ENCODE peak calls at places on chromosomes 12 and 14, in nine cellular contexts. V is stomach, N is HCT116, I is testis, J is cardiac muscle cell, P is fibroblast of lung, Y is psoas muscle, W is left lung, T is PC-3. Z is an unnamed sample. For H3K27me3, the result is how much of the 10 kb centered on the place peaks cover.

GRCh38 chr12:64895541-64895940 is 71.1 kb downstream of the TBC1D30 start:
- DNase-seq in T (peak), J (peak), V (no peak), P (peak), Y (no peak), W (no peak), I (no peak), N (no peak), Z (peak)

GRCh38 chr12:2566161-2566560 is 228.6 kb upstream of the FKBP4 start:
- DNase-seq in J (no peak), T (no peak), I (no peak), V (no peak), N (no peak), P (no peak), W (no peak), Y (no peak), Z (no peak)

GRCh38 chr12:78863482-78864427 is 819 bp upstream of the SYT1 start:
- DNase-seq in N (no peak), V (no peak), T (peak), P (peak), Y (peak), W (peak), J (peak), I (peak), Z (peak)

GRCh38 chr12:123232472-123232806 is 502 bp downstream of the MPHOSPH9 start:
- DNase-seq in W (no peak), N (peak), V (no peak), Y (no peak), P (no peak), T (no peak), J (no peak), I (no peak), Z (no peak)

GRCh38 chr14:52043690-52044089 is 25.2 kb downstream of the NID2 start:
- DNase-seq in V (peak), I (peak), J (peak), T (peak), N (peak), P (no peak), W (no peak), Y (no peak), Z (no peak)

GRCh38 chr12:115185529-115185928 is 501.6 kb upstream of the TBX3 start:
- DNase-seq in T (no peak), V (no peak), Y (peak), N (no peak), W (no peak), I (no peak), J (peak), P (peak), Z (peak)

GRCh38 chr12:115320967-115321366 is 637.0 kb upstream of the TBX3 start:
- DNase-seq in Y (peak), I (no peak), N (no peak), J (peak), W (no peak), P (no peak), T (no peak), V (no peak), Z (no peak)

GRCh38 chr14:73977896-73978295 is 27.8 kb downstream of the COQ6 start:
- DNase-seq in P (peak), V (no peak), J (no peak), T (peak), I (no peak), W (no peak), N (no peak), Y (no peak), Z (peak)

GRCh38 chr14:51650721-51651387 is 856 bp upstream of the FRMD6 start:
- DNase-seq in T (peak), W (peak), J (no peak), N (no peak), P (no peak), Y (peak), I (peak), V (no peak), Z (no peak)

GRCh38 chr14:92204792-92205191 is 83.0 kb downstream of the CPSF2 start:
- DNase-seq in I (no peak), J (no peak), V (no peak), Y (no peak), P (no peak), T (no peak), W (no peak), N (no peak), Z (no peak)

GRCh38 chr14:92198804-92199203 is 77.0 kb downstream of the CPSF2 start:
- DNase-seq in N (no peak), J (no peak), I (no peak), V (no peak), Y (no peak), T (no peak), W (no peak), P (no peak), Z (no peak)

GRCh38 chr14:92199763-92200162 is 78.0 kb downstream of the CPSF2 start:
- DNase-seq in I (no peak), J (no peak), N (no peak), T (no peak), Y (no peak), V (no peak), P (no peak), W (no peak), Z (no peak)
- TF ChIP-seq CTCF in I (no peak), J (no peak), N (no peak), T (no peak), Y (no peak), V (no peak), P (no peak), W (no peak), Z (no peak)

GRCh38 chr12:120368789-120369475 is at the start of gene MSI1:
- DNase-seq in Y (no peak), J (no peak), T (no peak), N (no peak), P (no peak), I (no peak), V (no peak), W (no peak), Z (no peak)

GRCh38 chr12:120369476-120370342 is 745 bp upstream of the MSI1 start:
- DNase-seq in V (no peak), P (no peak), Y (no peak), N (no peak), T (no peak), W (no peak), I (no peak), J (no peak), Z (no peak)

GRCh38 chr12:120367252-120367923 is 1.6 kb downstream of the MSI1 start:
- DNase-seq in Y (no peak), N (no peak), T (no peak), V (no peak), J (no peak), W (no peak), P (peak), I (no peak), Z (no peak)

GRCh38 chr12:120366884-120367251 is 2.1 kb downstream of the MSI1 start:
- DNase-seq in T (no peak), P (no peak), V (no peak), I (no peak), J (no peak), W (no peak), Y (no peak), N (no peak), Z (no peak)

DNA sequence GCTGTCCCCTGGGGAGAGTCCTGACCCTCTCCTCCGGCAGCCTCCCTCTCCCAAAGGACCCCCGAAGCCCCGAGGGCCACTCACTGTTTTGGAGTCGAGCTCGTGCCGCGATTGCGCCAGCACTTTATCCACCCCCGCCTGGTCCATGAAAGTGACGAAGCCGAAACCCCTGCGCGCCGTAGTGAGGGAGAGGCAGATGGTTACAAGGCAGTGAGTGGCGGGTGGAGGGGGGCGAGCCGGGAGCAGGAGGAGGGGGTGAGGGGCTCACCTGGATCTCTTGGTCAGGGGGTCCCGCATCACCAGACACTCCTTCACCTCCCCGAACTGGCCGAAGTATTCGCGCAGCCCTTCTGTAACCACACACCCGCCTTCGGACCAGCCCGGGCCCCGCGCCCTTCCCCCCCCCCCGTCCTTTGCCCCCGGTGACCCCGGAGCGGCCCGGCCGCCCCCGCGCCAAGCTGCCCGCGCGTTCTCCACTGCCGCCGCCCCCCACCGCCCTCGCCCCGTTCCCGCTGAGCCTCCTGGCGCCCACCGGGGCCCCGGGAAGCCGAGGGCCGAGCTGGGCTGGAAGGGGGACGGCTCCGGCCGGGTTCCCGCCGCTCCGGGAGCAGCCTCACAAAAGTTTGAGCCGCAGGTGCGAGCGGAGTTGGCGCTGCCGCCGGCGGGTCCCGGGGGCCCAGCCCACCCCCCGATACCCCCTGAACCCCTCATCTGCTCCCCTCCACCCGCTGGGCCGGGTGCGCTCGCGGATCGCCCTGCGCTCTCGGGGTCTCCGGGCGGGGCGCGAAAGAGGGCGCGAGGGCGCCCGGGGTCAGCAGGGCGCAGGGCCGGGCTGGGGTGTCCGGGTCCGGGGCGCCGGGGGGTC is 808 bp downstream of the MSI1 start:
- DNase-seq in T (no peak), Y (peak), J (no peak), V (no peak), N (no peak), W (no peak), I (no peak), P (peak), Z (no peak)
- H3K27me3 ChIP-seq in T (half or more), Y (under half), J (under half), V (under half), N (under half), W (under half), I (under half), P (under half), Z (under half)

GRCh38 chr12:109998904-109999648 is at the start of gene ANKRD13A:
- DNase-seq in W (peak), J (peak), T (peak), Y (peak), N (peak), I (peak), P (peak), V (peak), Z (peak)

GRCh38 chr12:110002691-110003515 is 3.7 kb downstream of the ANKRD13A start:
- DNase-seq in J (no peak), P (peak), V (no peak), W (no peak), N (no peak), I (no peak), Y (no peak), T (peak), Z (peak)

GRCh38 chr12:109999983-110000505 is 814 bp downstream of the ANKRD13A start:
- DNase-seq in P (peak), V (peak), I (peak), W (peak), J (peak), Y (no peak), T (peak), N (no peak), Z (peak)

GRCh38 chr12:109999649-109999971 is 380 bp downstream of the ANKRD13A start:
- DNase-seq in P (no peak), W (peak), N (no peak), I (no peak), V (no peak), J (no peak), Y (no peak), T (no peak), Z (no peak)

DNA sequence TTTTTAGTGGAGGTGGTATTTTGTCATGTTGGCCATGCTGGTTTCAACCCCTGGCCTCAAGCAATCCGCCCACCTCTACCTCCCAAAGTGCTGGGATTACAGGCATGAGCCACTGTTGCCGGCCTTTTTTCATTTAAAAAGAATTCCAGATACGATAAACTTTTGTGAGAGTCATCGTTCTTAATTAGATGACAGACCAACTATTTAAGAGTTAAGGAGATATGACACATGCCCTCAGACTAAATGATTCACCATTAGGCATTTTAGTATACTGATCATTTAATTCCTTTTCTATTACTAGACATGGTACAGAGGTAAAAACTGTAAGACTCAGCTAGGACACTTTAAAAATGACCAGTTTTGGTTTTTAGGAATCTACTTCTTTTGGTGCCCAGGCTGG is 2.4 kb downstream of the ANKRD13A start:
- DNase-seq in Y (no peak), V (no peak), N (no peak), W (no peak), T (peak), J (no peak), P (peak), I (no peak), Z (peak)
- TF ChIP-seq CTCF in Y (no peak), V (no peak), N (no peak), W (no peak), T (no peak), J (no peak), P (no peak), I (no peak), Z (no peak)

DNA sequence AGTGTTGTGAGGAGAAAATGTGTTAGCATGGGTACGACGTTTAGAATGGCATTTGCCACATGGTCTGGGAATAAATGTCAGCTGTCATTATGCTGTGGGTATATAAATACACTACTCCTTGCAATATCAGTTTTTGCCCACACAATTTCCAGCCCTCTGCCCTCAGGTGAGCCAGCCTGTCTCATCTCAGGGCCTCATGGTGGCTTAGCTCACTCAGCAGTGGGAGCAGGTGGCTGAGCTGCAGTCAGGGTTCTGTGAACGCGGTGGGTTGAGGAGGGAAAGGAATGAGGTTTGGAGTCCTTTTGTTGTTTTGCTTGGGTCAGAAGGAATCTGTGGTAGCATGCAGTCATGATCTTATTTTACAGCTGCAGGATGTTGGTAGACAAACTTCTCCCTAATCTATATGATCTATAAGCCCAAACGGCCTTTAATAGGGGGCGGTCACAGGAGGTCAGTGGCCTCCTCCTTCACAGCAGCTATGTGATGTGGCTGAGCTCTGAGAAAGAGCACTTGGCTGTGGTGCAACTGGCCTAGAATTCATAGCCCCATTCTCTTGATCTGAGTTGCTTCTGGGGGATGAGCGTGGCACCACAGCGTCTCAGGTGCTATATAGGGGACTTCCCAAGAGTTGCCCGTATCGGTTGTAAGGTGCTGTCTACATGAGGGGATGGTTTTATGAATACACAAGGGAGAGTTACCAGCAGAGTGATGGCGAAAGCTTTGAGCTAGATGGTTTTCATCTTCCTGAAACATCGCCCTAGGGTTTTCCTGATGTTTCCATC is 27.8 kb upstream of the KCNA5 start:
- DNase-seq in Y (no peak), P (no peak), T (no peak), W (no peak), I (no peak), V (no peak), N (no peak), J (no peak), Z (no peak)
- H3K27me3 ChIP-seq in Y (under half), P (under half), T (under half), W (under half), I (under half), V (under half), N (under half), J (under half), Z (under half)

GRCh38 chr12:4958697-4959375 is 49.1 kb downstream of the KCNA1 start:
- DNase-seq in J (no peak), Y (no peak), T (no peak), V (no peak), P (peak), W (no peak), I (no peak), N (no peak), Z (peak)
- TF ChIP-seq CTCF in J (no peak), Y (no peak), T (no peak), V (no peak), P (no peak), W (no peak), I (no peak), N (peak), Z (no peak)

DNA sequence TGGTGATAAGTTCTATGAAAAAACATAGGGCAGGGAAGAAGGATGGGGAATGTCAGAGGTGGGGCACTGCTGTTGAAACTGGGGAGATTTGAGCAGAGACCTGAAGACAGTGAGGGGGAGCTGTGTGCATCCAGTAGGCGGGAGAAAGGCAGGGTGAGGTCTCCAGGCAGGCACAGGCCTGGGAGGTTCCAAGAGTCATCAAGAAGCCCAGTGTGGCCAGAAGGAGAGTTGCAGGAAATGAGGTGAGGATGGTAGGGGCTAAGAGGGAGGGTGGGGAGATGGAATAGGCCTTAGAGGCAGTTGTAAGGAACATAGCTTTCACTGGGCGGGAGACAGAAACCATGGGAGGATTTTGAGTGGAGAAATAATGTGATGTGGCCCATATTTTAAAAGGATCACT is 341.8 kb downstream of the GLT1D1 start:
- DNase-seq in N (no peak), Y (no peak), P (no peak), W (no peak), T (no peak), I (no peak), J (no peak), V (no peak), Z (no peak)
- H3K27me3 ChIP-seq in N (under half), Y (under half), P (under half), W (under half), T (under half), I (under half), J (under half), V (under half), Z (under half)

GRCh38 chr12:54489857-54490256 is 7.7 kb upstream of the NCKAP1L start:
- DNase-seq in P (no peak), W (no peak), Y (no peak), N (no peak), J (no peak), I (no peak), T (no peak), V (no peak), Z (no peak)
- TF ChIP-seq CTCF in P (no peak), W (no peak), Y (no peak), N (no peak), J (no peak), I (no peak), T (no peak), V (no peak), Z (no peak)

DNA sequence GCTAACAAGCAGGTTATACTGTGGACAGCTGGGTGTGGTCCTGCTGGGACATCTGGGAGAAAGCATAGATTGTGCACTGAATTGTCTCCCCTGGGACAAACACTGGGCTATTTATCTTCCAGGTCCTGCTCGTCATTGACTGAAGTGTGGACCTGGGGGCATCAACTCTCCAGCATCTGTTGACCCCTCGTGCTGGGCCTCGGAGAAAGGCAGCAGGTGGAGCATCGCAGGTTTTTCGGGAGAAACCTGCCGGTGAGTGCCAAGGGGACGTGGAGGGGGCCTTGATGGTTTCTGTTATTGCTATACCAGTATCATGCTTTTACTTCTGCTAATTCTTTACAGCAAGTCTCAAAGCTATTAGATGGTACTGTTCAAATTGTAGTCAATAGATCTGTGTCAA is 81.3 kb downstream of the CPSF2 start:
- DNase-seq in J (no peak), P (no peak), Y (no peak), I (no peak), T (no peak), N (no peak), V (no peak), W (no peak), Z (no peak)
- H3K27me3 ChIP-seq in J (under half), P (under half), Y (under half), I (under half), T (under half), N (under half), V (under half), W (under half), Z (under half)

DNA sequence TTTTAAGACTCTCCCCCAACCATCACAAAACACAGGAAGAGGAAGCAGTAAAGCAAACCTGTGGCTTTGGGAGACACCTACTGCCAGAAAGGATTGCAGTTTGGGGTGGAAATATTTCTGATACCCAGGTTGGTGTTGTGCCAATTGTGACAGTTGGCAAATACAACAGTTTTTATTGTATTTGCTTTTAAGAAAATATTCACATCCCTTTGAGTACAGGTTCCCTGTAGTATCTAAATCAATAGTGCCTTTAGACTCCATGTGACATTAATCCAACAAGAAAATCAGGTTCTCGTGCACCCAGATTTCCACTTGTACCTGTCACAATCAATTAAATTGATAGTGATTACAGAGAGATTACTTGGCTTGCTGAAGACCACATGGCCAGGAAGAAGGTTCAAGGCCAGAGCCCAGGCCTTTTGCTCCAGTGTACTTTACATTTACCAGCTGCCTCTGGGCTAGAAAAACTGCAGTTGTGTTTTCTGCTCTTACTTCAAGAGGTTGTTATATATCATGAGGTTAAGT is 361.2 kb downstream of the ATP23 start:
- DNase-seq in P (no peak), Y (no peak), J (peak), N (no peak), I (peak), W (no peak), V (no peak), T (peak), Z (no peak)
- TF ChIP-seq CTCF in P (no peak), Y (no peak), J (no peak), N (no peak), I (no peak), W (no peak), V (no peak), T (peak), Z (no peak)

Z was measured in astrocyte.